ENCODE peak calls at places on chromosomes 3 and 15, in six cellular contexts. X, Z, H, I, U and B are unnamed samples.

GRCh38 chr3:141410861-141411771 is 42.8 kb downstream of the ZBTB38 start:
- DNase-seq in X (no peak), Z (no peak), H (no peak), I (no peak), U (no peak), B (peak)

GRCh38 chr3:16423947-16424673 is 89.4 kb downstream of the RFTN1 start:
- DNase-seq in X (no peak), Z (no peak), H (no peak), I (no peak), U (no peak), B (no peak)

GRCh38 chr15:90408657-90409056 is 20.6 kb downstream of the IQGAP1 start:
- DNase-seq in X (no peak), Z (no peak), H (no peak), I (no peak), U (no peak), B (no peak)

GRCh38 chr3:138460536-138461205 is 26.3 kb downstream of the ESYT3 start:
- DNase-seq in X (no peak), Z (peak), H (no peak), I (no peak), U (no peak), B (no peak)

GRCh38 chr15:90592144-90592887 is 62.6 kb downstream of the CRTC3 start:
- DNase-seq in X (peak), Z (no peak), H (no peak), I (no peak), U (no peak), B (no peak)

GRCh38 chr3:188287339-188287738 is 133.4 kb downstream of the LPP start:
- DNase-seq in X (no peak), Z (no peak), H (no peak), I (no peak), U (no peak), B (no peak)

GRCh38 chr15:75650908-75651809 is 3.4 kb downstream of the SNX33 start:
- DNase-seq in X (no peak), Z (peak), H (no peak), I (peak), U (no peak), B (no peak)

GRCh38 chr15:62901087-62901486 is 141.5 kb upstream of the TPM1 start:
- DNase-seq in X (no peak), Z (no peak), H (no peak), I (no peak), U (no peak), B (no peak)